ENCODE peak calls at places on chromosomes 11 and 22, in seven cellular contexts. H is HCT116, L is sigmoid colon, C is HL-60, B is upper lobe of left lung, J is esophagus muscularis mucosa, O is prostate gland. W is an unnamed sample.

GRCh38 chr11:69158301-69159152 is 2.8 kb downstream of the SMIM38 start:
- DNase-seq in B (no peak), L (no peak), O (no peak), H (no peak), J (no peak), C (no peak), W (no peak)

GRCh38 chr11:128725630-128726461 is 32.0 kb downstream of the FLI1 start:
- DNase-seq in B (peak), C (peak), O (no peak), J (no peak), L (no peak), H (no peak), W (no peak)

GRCh38 chr11:105078283-105078682 is 33.1 kb upstream of the CARD16 start:
- DNase-seq in L (no peak), O (no peak), C (no peak), H (no peak), J (no peak), B (no peak), W (no peak)

GRCh38 chr11:111736191-111736590 is 30.0 kb downstream of the PPP2R1B start:
- DNase-seq in B (no peak), C (no peak), O (no peak), H (no peak), L (no peak), J (no peak), W (no peak)

GRCh38 chr11:130166457-130166784 is 6.8 kb downstream of the ST14 start:
- DNase-seq in H (peak), O (no peak), J (no peak), C (no peak), B (peak), L (no peak), W (no peak)

GRCh38 chr11:61760946-61761345 is 8.5 kb downstream of the MYRF start:
- DNase-seq in B (no peak), O (no peak), J (no peak), H (no peak), L (no peak), C (no peak), W (no peak)

GRCh38 chr11:91871791-91872190 is 352.8 kb upstream of the FAT3 start:
- DNase-seq in C (no peak), H (no peak), L (no peak), B (no peak), O (no peak), J (no peak), W (no peak)

GRCh38 chr11:61297341-61297740 is 2.2 kb upstream of the VWCE start:
- DNase-seq in C (no peak), J (no peak), O (peak), H (no peak), B (no peak), L (no peak), W (no peak)

GRCh38 chr11:1807628-1807995 is 27.2 kb upstream of the SYT8 start:
- DNase-seq in O (no peak), B (no peak), C (no peak), L (no peak), H (no peak), J (no peak), W (peak)

GRCh38 chr11:128251140-128251539 is 336.2 kb downstream of the ETS1 start:
- DNase-seq in O (no peak), H (no peak), C (no peak), J (no peak), L (no peak), B (no peak), W (no peak)

GRCh38 chr11:66844496-66845142 is 1.4 kb downstream of the RCE1 start:
- DNase-seq in L (peak), H (no peak), O (no peak), C (no peak), B (peak), J (no peak), W (no peak)

GRCh38 chr11:70153133-70153727 is 49.9 kb upstream of the FADD start:
- DNase-seq in L (no peak), H (no peak), J (no peak), C (no peak), O (no peak), B (no peak), W (no peak)

GRCh38 chr22:46537946-46538815 is 761 bp upstream of the CELSR1 start:
- DNase-seq in B (no peak), C (no peak), H (no peak), J (no peak), O (no peak), L (no peak), W (peak)

GRCh38 chr11:72652871-72653615 is 21.2 kb downstream of the PDE2A start:
- DNase-seq in C (no peak), H (no peak), O (no peak), L (no peak), J (no peak), B (no peak), W (peak)

GRCh38 chr22:46845281-46846153 is 83.1 kb downstream of the TBC1D22A start:
- DNase-seq in O (no peak), L (no peak), H (no peak), J (no peak), B (no peak), C (no peak), W (no peak)

GRCh38 chr22:30041881-30042280 is 38.4 kb upstream of the HORMAD2 start:
- DNase-seq in B (no peak), O (no peak), L (peak), C (no peak), H (no peak), J (no peak), W (no peak)

GRCh38 chr11:77090373-77091111 is 12.1 kb upstream of the OMP start:
- DNase-seq in L (peak), J (no peak), H (no peak), O (no peak), B (no peak), C (no peak), W (no peak)

GRCh38 chr11:40129276-40129675 is 1330.2 kb downstream of the LRRC4C start:
- DNase-seq in B (no peak), O (no peak), L (no peak), C (no peak), H (no peak), J (no peak), W (peak)

GRCh38 chr22:41699264-41700104 is at the start of gene MEI1:
- DNase-seq in J (no peak), L (peak), O (peak), B (peak), C (no peak), H (no peak), W (peak)

DNA sequence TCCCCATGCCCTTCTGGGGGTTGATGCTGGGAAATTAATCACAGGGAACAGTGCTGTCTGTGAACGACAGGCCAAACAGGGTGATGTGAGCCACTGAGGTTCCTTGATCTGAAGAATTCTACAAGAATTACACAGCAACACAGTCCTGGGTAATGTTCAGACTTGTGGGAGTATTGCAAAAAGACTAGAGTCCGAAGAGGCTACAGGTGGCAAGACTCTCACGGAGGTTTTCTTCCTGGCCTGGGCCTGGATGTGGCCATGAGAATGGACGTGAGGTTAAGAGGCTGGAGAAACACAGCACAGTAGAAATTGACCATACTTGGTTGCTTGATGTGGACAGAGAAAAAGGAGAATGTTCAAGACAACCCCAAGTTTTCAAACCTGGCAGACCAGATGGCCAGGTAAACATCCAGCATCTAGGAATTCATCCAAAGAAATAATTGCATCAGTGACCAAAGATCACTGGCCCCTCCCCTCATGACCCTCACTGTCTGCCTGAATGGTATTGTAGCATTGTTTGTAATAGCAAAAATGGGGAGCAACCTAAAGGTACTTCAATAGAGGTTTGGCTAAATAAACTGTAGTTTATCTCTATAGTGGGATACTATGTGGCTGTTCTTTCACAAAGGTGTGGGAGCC is 70.8 kb downstream of the COMMD9 start:
- DNase-seq in H (no peak), J (no peak), B (no peak), C (no peak), L (no peak), O (no peak), W (no peak)
- H3K4me3 ChIP-seq in H (no peak), J (no peak), B (no peak), C (no peak), L (no peak), O (no peak), W (no peak)

GRCh38 chr11:110093407-110094297 is 460 bp downstream of the ZC3H12C start:
- DNase-seq in J (no peak), B (peak), O (peak), C (no peak), L (peak), H (peak), W (peak)
- TF ChIP-seq POLR2AphosphoS5 in J (peak), B (peak), O (no peak), C (no peak), L (peak), H (no peak), W (no peak)

DNA sequence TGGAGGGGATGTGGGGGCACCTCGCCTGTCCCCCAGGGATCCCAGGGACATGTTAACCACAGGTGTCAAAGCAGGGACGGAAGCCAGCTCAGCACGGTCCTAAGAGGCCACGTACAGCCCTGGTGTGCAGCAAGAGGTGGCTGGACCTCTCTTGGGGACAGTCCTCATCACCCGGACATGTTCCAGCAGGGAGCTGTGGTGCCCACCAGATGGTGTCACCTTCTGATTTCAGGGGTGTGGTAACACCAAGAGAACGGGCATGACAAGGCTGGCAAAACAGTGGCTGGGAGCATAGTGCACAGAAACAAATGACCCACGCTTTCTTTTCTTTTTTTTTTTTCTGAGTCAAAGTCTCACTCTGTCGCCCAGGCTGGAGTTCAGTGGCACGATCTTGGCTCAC is 25.6 kb upstream of the COMT start:
- DNase-seq in C (no peak), B (no peak), O (no peak), H (no peak), L (no peak), J (no peak), W (no peak)
- H3K27ac ChIP-seq in C (no peak), B (no peak), O (peak), H (no peak), L (no peak), J (no peak), W (no peak)

DNA sequence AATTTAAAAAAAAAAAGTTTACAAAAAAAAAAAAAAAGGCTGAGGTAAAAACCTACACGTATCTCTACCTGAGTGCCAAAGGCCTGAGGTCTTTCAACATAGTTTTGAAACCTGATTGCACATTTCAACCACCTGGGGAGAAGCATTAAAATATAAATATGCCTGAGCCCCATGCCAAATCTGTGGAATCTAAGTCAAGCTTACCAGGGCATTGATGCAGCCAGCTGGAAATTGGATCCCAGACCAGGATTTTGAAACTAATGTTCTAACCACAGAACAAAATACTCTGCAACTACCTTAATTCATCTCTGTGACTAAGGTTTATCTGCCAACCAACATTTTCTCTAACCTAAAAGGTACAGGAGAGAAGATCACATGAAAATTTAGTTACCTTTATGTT is 38.8 kb upstream of the CHRNA10 start:
- DNase-seq in J (no peak), B (no peak), O (peak), H (no peak), L (no peak), C (no peak), W (peak)
- H3K4me3 ChIP-seq in J (no peak), B (no peak), O (no peak), H (no peak), L (no peak), C (no peak), W (peak)

DNA sequence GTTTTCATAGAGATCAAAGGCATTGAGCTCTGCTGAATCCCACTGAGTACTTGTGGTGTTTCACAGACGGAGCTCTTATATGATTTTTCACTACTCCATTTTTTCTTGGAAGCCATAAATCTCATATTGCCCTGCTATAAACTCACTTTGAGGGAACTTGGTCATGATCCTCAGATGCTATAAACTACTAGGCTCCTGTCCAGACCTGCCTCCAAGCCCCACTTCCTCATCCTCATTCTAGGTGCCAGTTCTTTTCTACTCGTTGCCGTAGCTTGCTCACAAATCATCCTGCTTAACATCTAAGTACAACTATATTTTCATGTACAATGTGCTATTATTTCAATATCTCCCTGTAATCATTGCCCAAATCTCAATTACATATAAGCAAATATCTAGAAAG is 180.8 kb upstream of the CCDC179 start:
- DNase-seq in H (no peak), J (no peak), O (no peak), C (no peak), B (no peak), L (no peak), W (no peak)
- TF ChIP-seq POLR2AphosphoS5 in H (no peak), J (no peak), O (no peak), C (no peak), B (no peak), L (no peak), W (no peak)

GRCh38 chr22:36440429-36441002 is 40.9 kb downstream of the TXN2 start:
- DNase-seq in B (no peak), L (no peak), H (no peak), J (no peak), O (no peak), C (no peak), W (no peak)
- H3K27ac ChIP-seq in B (no peak), L (peak), H (no peak), J (no peak), O (no peak), C (no peak), W (no peak)

GRCh38 chr11:75603791-75604736 is 42.0 kb downstream of the SERPINH1 start:
- DNase-seq in J (no peak), H (no peak), O (no peak), B (no peak), L (no peak), C (no peak), W (no peak)
- H3K4me3 ChIP-seq in J (no peak), H (no peak), O (no peak), B (no peak), L (no peak), C (no peak), W (no peak)

GRCh38 chr11:121721961-121722360 is 269.2 kb upstream of the SORL1-AS1 start:
- DNase-seq in L (peak), H (no peak), B (no peak), O (no peak), J (no peak), C (no peak), W (no peak)

GRCh38 chr11:121722431-121723256 is 269.9 kb upstream of the SORL1-AS1 start:
- DNase-seq in L (peak), C (no peak), B (peak), O (peak), J (peak), H (no peak), W (peak)

GRCh38 chr11:121721448-121721847 is 268.7 kb upstream of the SORL1-AS1 start:
- DNase-seq in C (no peak), B (no peak), H (no peak), O (no peak), J (no peak), L (no peak), W (no peak)

GRCh38 chr11:121727942-121728341 is 275.2 kb upstream of the SORL1-AS1 start:
- DNase-seq in J (peak), H (no peak), B (no peak), L (no peak), C (no peak), O (no peak), W (no peak)

DNA sequence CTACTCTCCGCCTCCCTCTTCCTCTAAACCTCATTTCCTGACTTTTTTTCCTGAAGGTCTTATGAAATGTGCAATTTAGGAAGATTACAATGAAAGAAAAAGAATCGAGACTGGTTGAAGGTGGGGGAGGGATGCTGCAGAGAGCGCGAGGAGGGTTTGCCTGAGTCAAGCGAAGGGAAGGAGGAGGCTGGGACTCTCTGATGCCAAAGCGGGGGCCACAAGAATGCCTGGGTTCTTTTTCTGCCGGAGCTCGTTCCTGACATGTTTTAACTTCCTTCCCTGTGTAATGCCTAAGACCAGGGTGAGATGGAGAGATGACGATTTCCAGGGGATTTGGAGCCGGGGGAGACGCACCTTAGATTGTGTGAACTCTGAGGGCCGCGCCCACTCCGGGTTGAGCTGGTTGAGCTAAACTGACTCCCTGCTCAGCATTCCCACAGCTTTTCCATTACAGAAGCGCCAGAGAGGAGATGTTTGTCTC is 270.5 kb upstream of the SORL1-AS1 start:
- DNase-seq in J (peak), O (no peak), H (no peak), L (peak), B (no peak), C (no peak), W (peak)
- TF ChIP-seq POLR2AphosphoS5 in J (peak), O (no peak), H (no peak), L (no peak), B (no peak), C (no peak), W (no peak)

GRCh38 chr22:29040385-29041275 is 21.0 kb downstream of the C22orf31 start:
- DNase-seq in O (peak), B (peak), J (no peak), L (peak), H (peak), C (peak), W (peak)
- H3K27ac ChIP-seq in O (no peak), B (no peak), J (no peak), L (no peak), H (no peak), C (no peak), W (peak)